ENCODE peak calls at places on chromosomes 12 and 14, in ten cellular contexts. A is mucosa of descending colon, F is AG09309, B is OCI-LY7, T is astrocyte of the spinal cord, D is A673, Z is osteoblast, M is GM12865, U is pancreas, H is breast epithelium. L is an unnamed sample.

GRCh38 chr14:78700236-78700635 is 530.1 kb downstream of the NRXN3 start:
- DNase-seq in Z (no peak), D (peak), A (no peak), H (no peak), M (no peak), U (no peak), B (no peak), F (no peak), T (no peak), L (no peak)

GRCh38 chr12:113766133-113766879 is 199.8 kb downstream of the RBM19 start:
- DNase-seq in M (no peak), B (no peak), D (peak), T (no peak), U (no peak), H (no peak), A (no peak), Z (no peak), F (no peak), L (no peak)

GRCh38 chr14:104445086-104445485 is 134.5 kb upstream of the C14orf180 start:
- DNase-seq in Z (no peak), F (no peak), M (no peak), H (peak), U (no peak), T (no peak), B (no peak), D (no peak), A (no peak), L (no peak)

GRCh38 chr14:51367600-51367931 is 127.5 kb downstream of the TMX1 start:
- DNase-seq in M (no peak), A (no peak), T (peak), B (no peak), Z (peak), F (peak), U (no peak), H (peak), D (no peak), L (peak)

GRCh38 chr12:30827406-30828055 is 72.8 kb upstream of the CAPRIN2 start:
- DNase-seq in D (no peak), F (no peak), B (no peak), U (no peak), A (no peak), Z (no peak), H (no peak), M (no peak), T (no peak), L (no peak)

GRCh38 chr12:42729532-42729895 is 140.0 kb upstream of the PRICKLE1 start:
- DNase-seq in A (no peak), H (no peak), M (no peak), B (no peak), D (no peak), F (no peak), U (no peak), T (no peak), Z (no peak), L (peak)

GRCh38 chr12:28017126-28017872 is 44.8 kb upstream of the PTHLH start:
- DNase-seq in F (no peak), T (no peak), D (no peak), A (no peak), U (no peak), H (no peak), M (no peak), B (no peak), Z (no peak), L (peak)

GRCh38 chr14:91374287-91374880 is 43.2 kb downstream of the CCDC88C start:
- DNase-seq in T (peak), F (no peak), A (no peak), D (no peak), Z (no peak), B (peak), H (no peak), M (no peak), U (no peak), L (no peak)

GRCh38 chr12:111298583-111299436 is 70.1 kb downstream of the PHETA1 start:
- DNase-seq in T (peak), F (no peak), M (peak), Z (peak), U (no peak), A (peak), D (peak), H (no peak), B (peak), L (peak)

GRCh38 chr12:118781692-118782091 is 199.6 kb upstream of the SRRM4 start:
- DNase-seq in U (no peak), A (no peak), M (no peak), F (no peak), B (no peak), T (no peak), H (no peak), D (no peak), Z (no peak), L (no peak)

GRCh38 chr12:86724716-86725115 is 468.5 kb upstream of the MGAT4C start:
- DNase-seq in D (no peak), F (peak), Z (peak), M (no peak), A (no peak), T (peak), U (no peak), B (no peak), H (no peak), L (no peak)

GRCh38 chr12:57793920-57794319 is 11.3 kb downstream of the TSFM start:
- DNase-seq in U (no peak), H (no peak), Z (peak), F (peak), D (no peak), B (no peak), T (peak), M (no peak), A (no peak), L (peak)

GRCh38 chr12:50986961-50987737 is 34.8 kb downstream of the HIGD1C start:
- DNase-seq in F (no peak), Z (peak), A (peak), D (peak), H (peak), M (peak), B (peak), T (peak), U (peak), L (peak)

GRCh38 chr12:3321881-3322280 is 169.1 kb upstream of the PRMT8 start:
- DNase-seq in A (no peak), U (no peak), T (no peak), H (no peak), B (no peak), Z (peak), M (no peak), D (no peak), F (no peak), L (no peak)

GRCh38 chr14:99267871-99268775 is 3.9 kb downstream of the BCL11B start:
- DNase-seq in M (no peak), B (no peak), Z (peak), F (no peak), T (no peak), D (no peak), A (no peak), H (no peak), U (no peak), L (no peak)

GRCh38 chr14:104401785-104402184 is 177.8 kb upstream of the C14orf180 start:
- DNase-seq in T (no peak), U (no peak), D (no peak), H (no peak), B (no peak), Z (no peak), A (no peak), F (no peak), M (no peak), L (no peak)

GRCh38 chr12:3752096-3752709 is 706 bp downstream of the CRACR2A start:
- DNase-seq in B (peak), D (no peak), H (peak), U (peak), T (peak), F (no peak), M (peak), Z (peak), A (peak), L (no peak)

GRCh38 chr14:85248881-85249635 is 280.9 kb upstream of the FLRT2 start:
- DNase-seq in A (no peak), H (no peak), F (no peak), U (no peak), M (no peak), T (no peak), Z (no peak), D (no peak), B (no peak), L (peak)

GRCh38 chr12:49092086-49092815 is 2.4 kb downstream of the DHH start:
- DNase-seq in H (no peak), M (peak), B (peak), D (peak), A (peak), Z (peak), U (no peak), T (peak), F (no peak), L (peak)

GRCh38 chr14:63896278-63896720 is 43.5 kb downstream of the SYNE2 start:
- DNase-seq in A (peak), U (peak), M (no peak), D (no peak), F (peak), H (peak), T (peak), B (no peak), Z (no peak), L (peak)

GRCh38 chr12:49967042-49967776 is 5.5 kb downstream of the AQP5 start:
- DNase-seq in U (peak), Z (peak), A (peak), M (peak), D (peak), B (peak), H (peak), T (peak), F (peak), L (peak)

GRCh38 chr12:108403952-108404351 is 64.8 kb upstream of the CMKLR1 start:
- DNase-seq in T (no peak), M (no peak), Z (no peak), F (no peak), D (peak), H (no peak), U (no peak), A (no peak), B (no peak), L (no peak)

GRCh38 chr12:41846718-41847117 is 298.0 kb downstream of the GXYLT1 start:
- DNase-seq in Z (no peak), M (no peak), F (no peak), B (no peak), D (no peak), A (no peak), H (no peak), U (no peak), T (no peak), L (no peak)

GRCh38 chr12:131622422-131622955 is 88.4 kb upstream of the SFSWAP start:
- DNase-seq in A (no peak), M (no peak), F (no peak), T (no peak), Z (peak), U (no peak), H (no peak), D (no peak), B (no peak), L (no peak)

GRCh38 chr12:26135010-26135420 is 10.2 kb upstream of the BHLHE41 start:
- DNase-seq in D (peak), Z (no peak), M (no peak), U (peak), B (no peak), A (peak), H (peak), T (peak), F (no peak), L (no peak)

GRCh38 chr12:84384384-84384783 is 528.2 kb downstream of the SLC6A15 start:
- DNase-seq in B (no peak), Z (no peak), U (no peak), H (no peak), F (no peak), T (no peak), D (no peak), M (no peak), A (no peak), L (no peak)

GRCh38 chr12:93419388-93420034 is 22.2 kb downstream of the UBE2N start:
- DNase-seq in D (peak), H (no peak), A (no peak), M (peak), U (no peak), T (peak), B (peak), Z (no peak), F (peak), L (peak)

GRCh38 chr14:101120636-101121398 is 217.3 kb upstream of the RTL1 start:
- DNase-seq in T (peak), F (no peak), D (peak), B (peak), M (no peak), H (no peak), Z (peak), A (peak), U (peak), L (no peak)

GRCh38 chr12:89567691-89568239 is 41.9 kb upstream of the POC1B start:
- DNase-seq in T (no peak), H (no peak), U (no peak), F (no peak), B (no peak), M (no peak), D (no peak), A (no peak), Z (no peak), L (peak)

GRCh38 chr14:54606178-54606577 is 39.2 kb downstream of the SAMD4A start:
- DNase-seq in H (no peak), U (no peak), T (peak), F (no peak), Z (no peak), M (no peak), A (no peak), B (no peak), D (peak), L (no peak)

GRCh38 chr12:76030378-76031080 is 1.0 kb downstream of the PHLDA1 start:
- DNase-seq in T (no peak), D (peak), A (peak), H (peak), F (no peak), Z (peak), M (peak), U (peak), B (peak), L (no peak)

GRCh38 chr12:43289412-43289811 is 262.6 kb downstream of the ADAMTS20 start:
- DNase-seq in H (no peak), A (no peak), M (no peak), Z (no peak), T (no peak), U (no peak), D (no peak), F (no peak), B (no peak), L (no peak)

GRCh38 chr14:103008126-103008525 is 49.2 kb downstream of the CDC42BPB start:
- DNase-seq in D (no peak), M (no peak), T (no peak), H (no peak), B (no peak), U (no peak), Z (no peak), A (no peak), F (no peak), L (no peak)

GRCh38 chr14:86777950-86778602 is 1214.9 kb downstream of the GALC start:
- DNase-seq in D (no peak), B (no peak), A (no peak), H (no peak), M (no peak), F (no peak), U (no peak), T (peak), Z (no peak), L (peak)

GRCh38 chr12:79934309-79935020 is 432 bp downstream of the PPP1R12A start:
- DNase-seq in U (no peak), T (no peak), Z (no peak), B (peak), A (peak), D (peak), F (no peak), M (no peak), H (peak), L (no peak)

GRCh38 chr12:27260746-27261145 is 16.7 kb downstream of the STK38L start:
- DNase-seq in M (no peak), Z (peak), D (no peak), B (no peak), A (no peak), H (no peak), U (no peak), T (peak), F (no peak), L (peak)

GRCh38 chr12:75439930-75440329 is 40.6 kb upstream of the GLIPR1 start:
- DNase-seq in H (no peak), B (no peak), T (no peak), F (no peak), M (no peak), Z (no peak), D (no peak), U (no peak), A (no peak), L (no peak)

GRCh38 chr12:131415781-131416180 is 295.1 kb upstream of the SFSWAP start:
- DNase-seq in T (no peak), F (no peak), A (no peak), B (peak), H (no peak), M (peak), D (peak), Z (peak), U (no peak), L (no peak)

GRCh38 chr12:21566223-21566906 is 38.3 kb downstream of the GYS2 start:
- DNase-seq in A (no peak), T (no peak), U (no peak), D (no peak), M (no peak), F (no peak), H (no peak), B (no peak), Z (no peak), L (no peak)

GRCh38 chr14:30211326-30211725 is 283.7 kb upstream of the PRKD1 start:
- DNase-seq in Z (no peak), H (no peak), T (peak), D (no peak), A (no peak), B (no peak), M (no peak), F (no peak), U (no peak), L (no peak)

DNA sequence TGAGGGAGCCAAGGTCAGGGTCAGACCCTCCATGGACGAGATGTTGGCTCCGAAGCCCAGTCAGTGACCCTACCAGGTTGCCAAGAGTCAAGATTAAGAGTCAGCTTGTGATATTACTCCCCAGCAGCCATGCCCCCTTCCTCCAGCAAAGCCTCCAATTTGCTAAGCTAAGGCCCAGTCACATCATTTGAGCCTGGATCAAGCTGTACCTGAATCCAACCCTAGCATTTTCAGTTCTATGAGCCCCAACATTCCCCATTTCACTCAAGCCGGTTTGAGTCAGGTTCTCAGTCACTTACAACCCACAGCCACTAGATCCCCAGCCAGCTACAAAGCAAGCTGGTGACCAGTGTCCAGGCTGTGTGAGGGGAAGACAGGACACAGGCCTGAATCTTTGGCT is 49.9 kb downstream of the SCARB1 start:
- DNase-seq in H (no peak), T (no peak), A (no peak), D (no peak), Z (no peak), B (no peak), U (no peak), M (no peak), F (no peak), L (no peak)
- TF ChIP-seq CTCF in H (no peak), T (no peak), A (no peak), D (no peak), Z (no peak), B (no peak), U (no peak), M (no peak), F (no peak), L (no peak)

GRCh38 chr12:99453831-99454538 is 193.6 kb upstream of the GARIN6 start:
- DNase-seq in F (no peak), Z (no peak), T (peak), U (no peak), H (no peak), D (no peak), B (no peak), M (peak), A (no peak), L (no peak)
- H3K4me3 ChIP-seq in F (no peak), Z (no peak), T (no peak), U (no peak), H (no peak), D (no peak), B (no peak), M (peak), A (no peak), L (no peak)

DNA sequence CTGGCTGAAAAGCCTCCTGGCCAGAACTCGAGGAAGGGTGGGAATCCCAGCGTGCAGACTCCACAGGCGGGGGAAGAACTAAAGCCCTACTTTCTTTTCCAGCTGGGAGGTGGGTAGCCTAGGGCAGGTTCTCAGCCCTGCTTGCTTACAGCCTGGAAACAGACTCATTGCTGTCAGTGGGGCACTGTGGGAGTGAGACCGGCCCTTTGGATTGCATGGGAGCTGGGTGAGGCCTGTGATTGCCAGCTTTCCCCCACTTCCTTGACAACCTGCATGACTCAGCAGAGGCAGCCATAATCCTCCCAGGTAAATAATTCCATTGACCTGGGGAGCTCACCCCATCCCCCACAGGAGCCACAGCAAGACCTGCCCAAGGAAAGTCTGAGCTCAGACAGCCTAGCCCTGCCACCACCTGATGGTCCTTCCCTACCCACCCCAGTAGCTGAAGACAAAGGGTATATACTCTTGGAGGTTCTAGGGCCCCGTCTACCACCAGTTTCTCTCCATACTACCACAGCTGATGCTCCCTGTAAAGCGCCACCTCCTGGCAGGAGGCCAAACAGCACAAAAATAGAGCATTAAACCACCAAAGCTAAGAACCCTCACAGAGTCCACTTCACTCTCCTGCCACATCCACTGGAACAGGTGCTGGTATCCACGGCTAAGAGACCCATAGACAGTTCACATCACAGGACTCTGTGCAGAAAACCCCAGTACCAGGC is 294.1 kb downstream of the SEC23A start:
- DNase-seq in U (no peak), H (no peak), D (peak), A (peak), F (no peak), B (no peak), T (no peak), M (no peak), Z (no peak), L (peak)
- TF ChIP-seq CTCF in U (no peak), H (no peak), D (peak), A (no peak), F (no peak), B (peak), T (no peak), M (peak), Z (no peak), L (peak)

DNA sequence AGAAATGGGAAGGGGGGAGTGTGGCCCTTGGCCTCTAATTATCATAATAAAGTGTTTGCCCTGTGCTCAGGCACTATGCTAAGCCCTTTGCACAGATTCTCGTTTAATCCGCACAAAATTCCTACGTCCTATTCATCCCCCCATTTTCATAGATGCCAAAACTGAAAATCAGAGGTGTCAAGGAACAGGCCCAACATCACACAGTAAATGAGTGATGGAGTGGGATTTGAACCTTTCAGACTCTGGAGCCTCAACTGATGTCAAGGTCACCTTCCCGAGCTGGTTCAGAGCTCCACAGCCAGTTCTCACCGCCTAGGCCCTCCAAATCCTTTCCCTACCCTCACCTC is 80.7 kb downstream of the IRF2BPL start:
- DNase-seq in M (no peak), A (no peak), B (no peak), T (no peak), H (no peak), D (no peak), F (no peak), Z (no peak), U (no peak), L (no peak)
- H3K4me3 ChIP-seq in M (no peak), A (no peak), B (no peak), T (no peak), H (no peak), D (peak), F (no peak), Z (peak), U (no peak), L (no peak)

GRCh38 chr14:75435473-75435872 is 7.7 kb downstream of the JDP2 start:
- DNase-seq in A (no peak), T (no peak), Z (no peak), M (peak), D (no peak), B (peak), U (no peak), H (no peak), F (no peak), L (no peak)

GRCh38 chr14:75437201-75438143 is 9.7 kb downstream of the JDP2 start:
- DNase-seq in M (no peak), A (no peak), B (peak), H (no peak), F (no peak), T (no peak), Z (no peak), D (no peak), U (no peak), L (no peak)

GRCh38 chr14:75440733-75441474 is 13.1 kb downstream of the JDP2 start:
- DNase-seq in B (peak), D (no peak), T (peak), Z (no peak), A (no peak), F (peak), U (no peak), H (no peak), M (no peak), L (no peak)

GRCh38 chr14:75439989-75440388 is 12.2 kb downstream of the JDP2 start:
- DNase-seq in D (no peak), B (peak), U (no peak), A (no peak), F (no peak), T (no peak), M (peak), H (no peak), Z (no peak), L (no peak)

GRCh38 chr14:75438486-75439080 is 10.8 kb downstream of the JDP2 start:
- DNase-seq in D (no peak), F (no peak), A (no peak), H (no peak), U (no peak), M (no peak), T (no peak), B (peak), Z (no peak), L (no peak)
- TF ChIP-seq CTCF in D (no peak), F (no peak), A (no peak), H (no peak), U (no peak), M (no peak), T (no peak), B (no peak), Z (no peak), L (no peak)

GRCh38 chr14:94077111-94077821 is 3.7 kb downstream of the DDX24 start:
- DNase-seq in F (no peak), M (no peak), D (no peak), H (no peak), A (no peak), U (no peak), B (no peak), Z (no peak), T (no peak), L (no peak)
- H3K4me3 ChIP-seq in F (no peak), M (no peak), D (no peak), H (peak), A (no peak), U (peak), B (peak), Z (peak), T (no peak), L (no peak)

L was measured in epithelial cell of esophagus.